ENCODE peak calls at places on chromosomes 3 and 15, in six cellular contexts. One of them, this sample, is unnamed.

GRCh38 chr3:129120254-129121004 is 1.2 kb downstream of the RAB43 start:
- DNase-seq in cardiac muscle cell: peak
- DNase-seq in HTR-8/SVneo: peak
- DNase-seq in effector memory CD8-positive, alpha-beta T cell: peak
- DNase-seq in NCI-H2171: no peak
- DNase-seq in nephron progenitor cell: peak
- DNase-seq in this sample: peak

GRCh38 chr3:43768594-43768993 is 77.9 kb downstream of the ABHD5 start:
- DNase-seq in cardiac muscle cell: peak
- DNase-seq in HTR-8/SVneo: no peak
- DNase-seq in effector memory CD8-positive, alpha-beta T cell: no peak
- DNase-seq in NCI-H2171: no peak
- DNase-seq in nephron progenitor cell: no peak
- DNase-seq in this sample: peak

GRCh38 chr3:53226841-53227407 is 28.9 kb downstream of the TKT start:
- DNase-seq in cardiac muscle cell: no peak
- DNase-seq in HTR-8/SVneo: no peak
- DNase-seq in effector memory CD8-positive, alpha-beta T cell: no peak
- DNase-seq in NCI-H2171: no peak
- DNase-seq in nephron progenitor cell: no peak
- DNase-seq in this sample: no peak

GRCh38 chr15:70833897-70834765 is 19.8 kb downstream of the LARP6 start:
- DNase-seq in cardiac muscle cell: peak
- DNase-seq in HTR-8/SVneo: peak
- DNase-seq in effector memory CD8-positive, alpha-beta T cell: no peak
- DNase-seq in NCI-H2171: peak
- DNase-seq in nephron progenitor cell: no peak
- DNase-seq in this sample: no peak

GRCh38 chr3:128076783-128077624 is 24.8 kb downstream of the SEC61A1 start:
- DNase-seq in cardiac muscle cell: no peak
- DNase-seq in HTR-8/SVneo: no peak
- DNase-seq in effector memory CD8-positive, alpha-beta T cell: no peak
- DNase-seq in NCI-H2171: peak
- DNase-seq in nephron progenitor cell: peak
- DNase-seq in this sample: no peak

GRCh38 chr15:29337156-29337959 is 67.7 kb upstream of the NSMCE3 start:
- DNase-seq in cardiac muscle cell: peak
- DNase-seq in HTR-8/SVneo: no peak
- DNase-seq in effector memory CD8-positive, alpha-beta T cell: no peak
- DNase-seq in NCI-H2171: no peak
- DNase-seq in nephron progenitor cell: no peak
- DNase-seq in this sample: no peak

GRCh38 chr15:70339551-70340517 is 242.1 kb upstream of the TLE3 start:
- DNase-seq in cardiac muscle cell: peak
- DNase-seq in HTR-8/SVneo: no peak
- DNase-seq in effector memory CD8-positive, alpha-beta T cell: no peak
- DNase-seq in NCI-H2171: no peak
- DNase-seq in nephron progenitor cell: no peak
- DNase-seq in this sample: peak

GRCh38 chr3:135131290-135131689 is 336.2 kb downstream of the EPHB1 start:
- DNase-seq in cardiac muscle cell: no peak
- DNase-seq in HTR-8/SVneo: no peak
- DNase-seq in effector memory CD8-positive, alpha-beta T cell: no peak
- DNase-seq in NCI-H2171: no peak
- DNase-seq in nephron progenitor cell: no peak
- DNase-seq in this sample: no peak

GRCh38 chr3:106452096-106452495 is 583.3 kb upstream of the CBLB start:
- DNase-seq in cardiac muscle cell: no peak
- DNase-seq in HTR-8/SVneo: no peak
- DNase-seq in effector memory CD8-positive, alpha-beta T cell: no peak
- DNase-seq in NCI-H2171: no peak
- DNase-seq in nephron progenitor cell: no peak
- DNase-seq in this sample: no peak